ENCODE peak calls at places on chromosome 2, in four cellular contexts. S is endodermal cell, I is tibial nerve, R is uterus. Q is an unnamed sample.

GRCh38 chr2:241073166-241074064 is 28.7 kb downstream of the MTERF4 start:
- DNase-seq in S (no peak), I (no peak), R (no peak), Q (no peak)

GRCh38 chr2:176682278-176682677 is 413.0 kb downstream of the MTX2 start:
- DNase-seq in S (no peak), I (no peak), R (no peak), Q (no peak)

GRCh38 chr2:3659447-3660432 is 1.7 kb downstream of the ALLC start:
- DNase-seq in S (peak; percentile 52), I (peak; percentile 27), R (no peak), Q (peak; percentile 71)

GRCh38 chr2:12990523-12990922 is 273.8 kb downstream of the TRIB2 start:
- DNase-seq in S (no peak), I (no peak), R (no peak), Q (no peak)

GRCh38 chr2:201759567-201759966 is 21.2 kb downstream of the ALS2 start:
- DNase-seq in S (no peak), I (no peak), R (no peak), Q (no peak)

GRCh38 chr2:238158807-238159539 is at the start of gene ERFE:
- DNase-seq in S (peak; percentile 89), I (no peak), R (no peak), Q (peak; percentile 43)

GRCh38 chr2:187434342-187434785 is 13.7 kb downstream of the CALCRL start:
- DNase-seq in S (no peak), I (no peak), R (no peak), Q (no peak)

GRCh38 chr2:122183890-122184289 is 428.4 kb downstream of the TSN start:
- DNase-seq in S (no peak), I (no peak), R (no peak), Q (no peak)

GRCh38 chr2:71528749-71529148 is 75.4 kb downstream of the DYSF start:
- DNase-seq in S (peak; percentile 33), I (no peak), R (no peak), Q (no peak)

GRCh38 chr2:219454217-219454616 is 19.6 kb downstream of the SPEG start:
- DNase-seq in S (no peak), I (no peak), R (no peak), Q (peak; percentile 14)

GRCh38 chr2:41527525-41528323 is 520.1 kb upstream of the PKDCC start:
- DNase-seq in S (no peak), I (no peak), R (no peak), Q (no peak)

GRCh38 chr2:43419886-43420285 is 176.0 kb downstream of the THADA start:
- DNase-seq in S (no peak), I (no peak), R (no peak), Q (no peak)

GRCh38 chr2:60486067-60486466 is 67.4 kb downstream of the BCL11A start:
- DNase-seq in S (peak; percentile 49), I (no peak), R (no peak), Q (no peak)
- H3K4me1 ChIP-seq in S (peaks cover 2% of the 10 kb centered on the region), I (no peaks in the 10 kb centered on the region), R (no peaks in the 10 kb centered on the region), Q (no peaks in the 10 kb centered on the region)

GRCh38 chr2:44929680-44930273 is 11.7 kb upstream of the SIX3 start:
- DNase-seq in S (peak; percentile 88), I (no peak), R (no peak), Q (no peak)
- H3K27me3 ChIP-seq in S (peaks cover 100% of the 10 kb centered on the region), I (peaks cover 99% of the 10 kb centered on the region), R (peaks cover 10% of the 10 kb centered on the region), Q (peaks cover 99% of the 10 kb centered on the region)

GRCh38 chr2:218278531-218279360 is 8.4 kb downstream of the PNKD start:
- DNase-seq in S (no peak), I (no peak), R (no peak), Q (no peak)

GRCh38 chr2:218280260-218280870 is 10.0 kb downstream of the PNKD start:
- DNase-seq in S (no peak), I (no peak), R (no peak), Q (no peak)

GRCh38 chr2:218275368-218276072 is 5.2 kb downstream of the PNKD start:
- DNase-seq in S (no peak), I (no peak), R (no peak), Q (no peak)

GRCh38 chr2:218276986-218277755 is 6.9 kb downstream of the PNKD start:
- DNase-seq in S (no peak), I (no peak), R (no peak), Q (no peak)

DNA sequence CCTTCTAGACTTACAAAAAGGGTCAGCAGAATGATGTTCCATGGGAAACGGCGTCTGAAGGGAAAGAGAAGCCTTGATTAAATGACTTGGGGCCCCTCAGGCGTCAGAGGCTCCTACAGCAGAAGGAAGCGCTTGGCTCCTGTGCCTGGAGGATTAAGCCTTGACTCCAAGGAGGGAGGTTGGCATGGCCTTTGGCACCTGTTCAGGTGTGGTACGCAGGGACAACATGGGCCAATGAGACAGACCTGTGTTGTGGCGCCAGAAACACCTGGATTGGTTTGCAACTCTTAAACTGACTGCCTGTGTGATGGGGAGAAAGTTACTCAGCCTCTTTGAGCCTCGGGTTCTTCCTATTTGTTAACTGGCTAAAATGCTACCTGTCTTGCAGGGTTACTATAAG is 7.6 kb downstream of the PNKD start:
- DNase-seq in S (no peak), I (no peak), R (no peak), Q (peak; percentile 33)
- H3K4me3 ChIP-seq in S (no peak overlapping the region), I (no peak overlapping the region), R (no peak overlapping the region), Q (no peak overlapping the region)

GRCh38 chr2:100107911-100108647 is 34.3 kb downstream of the AFF3 start:
- DNase-seq in S (peak; percentile 24), I (no peak), R (no peak), Q (no peak)

GRCh38 chr2:100107440-100107839 is 35.0 kb downstream of the AFF3 start:
- DNase-seq in S (no peak), I (no peak), R (no peak), Q (no peak)

GRCh38 chr2:100105678-100106054 is 36.7 kb downstream of the AFF3 start:
- DNase-seq in S (no peak), I (no peak), R (no peak), Q (no peak)

GRCh38 chr2:100104718-100105677 is 37.4 kb downstream of the AFF3 start:
- DNase-seq in S (peak; percentile 71), I (no peak), R (no peak), Q (no peak)

DNA sequence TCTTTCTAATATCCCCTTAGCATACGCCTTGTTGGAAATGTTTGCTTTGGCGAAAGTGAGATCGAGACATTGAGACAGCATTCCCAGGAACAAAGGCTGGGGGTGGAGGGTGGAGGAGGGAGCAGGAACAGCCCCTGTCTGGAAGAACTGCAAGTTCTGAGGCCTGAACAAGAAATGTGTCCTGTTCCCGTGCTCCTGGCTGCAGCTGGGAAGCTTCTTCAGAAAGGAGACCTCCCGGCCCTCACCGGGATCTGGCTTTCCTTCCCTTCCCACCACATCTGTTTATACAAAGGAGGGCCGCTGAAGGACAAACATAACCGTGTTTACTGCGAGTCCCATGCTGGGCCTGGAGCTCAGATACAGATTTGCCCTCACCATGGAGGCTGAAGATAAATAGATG is 35.9 kb downstream of the AFF3 start:
- DNase-seq in S (peak; percentile 78), I (peak; percentile 56), R (peak; percentile 67), Q (no peak)
- H3K4me1 ChIP-seq in S (peaks cover 9% of the 10 kb centered on the region), I (no peaks in the 10 kb centered on the region), R (no peaks in the 10 kb centered on the region), Q (no peaks in the 10 kb centered on the region)

GRCh38 chr2:66134113-66134730 is 300.7 kb upstream of the MEIS1 start:
- DNase-seq in S (no peak), I (no peak), R (no peak), Q (no peak)
- H3K27me3 ChIP-seq in S (no peaks in the 10 kb centered on the region), I (no peaks in the 10 kb centered on the region), R (no peaks in the 10 kb centered on the region), Q (no peaks in the 10 kb centered on the region)

GRCh38 chr2:188576657-188577056 is 285.0 kb downstream of the GULP1 start:
- DNase-seq in S (no peak), I (no peak), R (no peak), Q (no peak)

GRCh38 chr2:188580738-188581137 is 289.1 kb downstream of the GULP1 start:
- DNase-seq in S (no peak), I (no peak), R (no peak), Q (no peak)

GRCh38 chr2:188576006-188576405 is 284.3 kb downstream of the GULP1 start:
- DNase-seq in S (no peak), I (no peak), R (no peak), Q (no peak)

GRCh38 chr2:188573453-188573852 is 281.8 kb downstream of the GULP1 start:
- DNase-seq in S (no peak), I (no peak), R (no peak), Q (no peak)

DNA sequence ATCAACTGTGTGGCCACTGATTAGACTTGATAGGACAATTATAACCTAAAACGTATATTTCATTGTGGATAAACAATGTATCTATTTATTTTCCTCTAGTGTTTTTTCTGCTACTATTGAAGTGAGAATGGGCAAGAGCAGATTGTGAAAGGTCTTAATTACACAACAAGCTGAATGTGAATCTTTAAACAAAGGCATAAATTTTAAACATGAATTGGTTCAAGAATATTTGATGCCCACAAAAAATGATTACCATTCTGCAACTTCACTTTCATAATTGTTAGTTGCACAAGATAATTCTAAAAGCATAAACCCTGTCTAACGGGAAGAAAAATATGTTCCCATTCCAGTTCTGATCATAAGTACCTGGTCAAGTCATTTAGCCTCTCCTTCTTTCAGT is 285.6 kb downstream of the GULP1 start:
- DNase-seq in S (no peak), I (no peak), R (no peak), Q (no peak)
- H3K4me3 ChIP-seq in S (no peak overlapping the region), I (no peak overlapping the region), R (no peak overlapping the region), Q (no peak overlapping the region)

GRCh38 chr2:46854260-46854659 is 61.3 kb downstream of the MCFD2 start:
- DNase-seq in S (no peak), I (no peak), R (no peak), Q (no peak)
- H3K4me1 ChIP-seq in S (no peaks in the 10 kb centered on the region), I (no peaks in the 10 kb centered on the region), R (peaks cover 38% of the 10 kb centered on the region), Q (peaks cover 21% of the 10 kb centered on the region)